ENCODE peak calls at places on chromosomes 5 and 9, in ten cellular contexts. D, G, X, O, Y, Q, N, B, V and Z are unnamed samples.

GRCh38 chr5:56812110-56812509 is 3.2 kb upstream of the MAP3K1 start:
- DNase-seq in Y (no peak), G (no peak), V (no peak), D (no peak), Q (no peak), X (no peak), N (no peak), B (no peak), O (no peak), Z (no peak)

GRCh38 chr9:16203735-16204573 is 651.1 kb downstream of the CCDC171 start:
- DNase-seq in V (no peak), N (no peak), Q (no peak), Y (no peak), B (no peak), D (no peak), O (no peak), X (no peak), G (no peak), Z (no peak)

GRCh38 chr9:114968710-114969109 is 38.3 kb upstream of the TNFSF8 start:
- DNase-seq in G (no peak), Q (no peak), N (no peak), X (no peak), B (no peak), Y (no peak), V (no peak), O (no peak), D (no peak), Z (no peak)

GRCh38 chr9:110283736-110284135 is 27.4 kb upstream of the TXN start:
- DNase-seq in O (no peak), Y (no peak), Q (no peak), V (no peak), B (no peak), X (no peak), N (no peak), G (no peak), D (no peak), Z (no peak)

GRCh38 chr9:110308504-110309109 is 29.1 kb downstream of the TXNDC8 start:
- DNase-seq in N (no peak), X (no peak), D (no peak), O (no peak), B (no peak), Y (no peak), G (no peak), Q (no peak), V (no peak), Z (no peak)

GRCh38 chr5:126188804-126189203 is 234.4 kb upstream of the GRAMD2B start:
- DNase-seq in X (no peak), V (no peak), Y (no peak), Q (no peak), B (no peak), G (no peak), N (no peak), D (no peak), O (no peak), Z (no peak)

GRCh38 chr5:74543162-74543995 is 97.1 kb downstream of the ENC1 start:
- DNase-seq in G (no peak), V (peak), Y (no peak), X (peak), N (no peak), O (no peak), B (no peak), D (peak), Q (peak), Z (no peak)

GRCh38 chr5:38847549-38848341 is 1.9 kb downstream of the OSMR start:
- DNase-seq in O (no peak), B (no peak), D (no peak), X (no peak), V (no peak), Y (no peak), N (no peak), Q (no peak), G (no peak), Z (no peak)

GRCh38 chr9:20191239-20191840 is 402.5 kb upstream of the SLC24A2 start:
- DNase-seq in O (no peak), D (no peak), Q (no peak), X (no peak), G (no peak), V (no peak), N (no peak), B (no peak), Y (no peak), Z (no peak)

GRCh38 chr5:141488591-141489478 is at the start of gene PCDHGC5:
- DNase-seq in G (no peak), Y (no peak), B (no peak), V (no peak), D (no peak), X (no peak), N (no peak), Q (peak), O (no peak), Z (no peak)

GRCh38 chr9:15711531-15712295 is 158.9 kb downstream of the CCDC171 start:
- DNase-seq in G (no peak), X (no peak), B (no peak), Q (no peak), O (no peak), D (no peak), Y (no peak), N (no peak), V (no peak), Z (no peak)

GRCh38 chr9:20658677-20659473 is 25.2 kb upstream of the FOCAD start:
- DNase-seq in B (no peak), D (peak), Y (no peak), X (no peak), G (no peak), O (peak), V (no peak), Q (no peak), N (no peak), Z (no peak)

GRCh38 chr9:114512337-114512874 is 7.1 kb upstream of the WHRN start:
- DNase-seq in B (no peak), G (no peak), N (peak), V (no peak), O (no peak), Y (no peak), X (no peak), D (peak), Q (no peak), Z (no peak)

GRCh38 chr5:116629168-116629567 is 54.5 kb upstream of the SEMA6A start:
- DNase-seq in Y (no peak), N (no peak), V (no peak), Q (no peak), O (no peak), G (no peak), B (no peak), D (no peak), X (no peak), Z (no peak)

GRCh38 chr5:150791536-150791935 is 13.0 kb downstream of the SMIM3 start:
- DNase-seq in Q (no peak), V (no peak), O (no peak), X (no peak), D (no peak), G (no peak), N (no peak), B (no peak), Y (no peak), Z (no peak)
- H3K4me3 ChIP-seq in Q (no peak), V (no peak), O (no peak), X (no peak), D (no peak), G (no peak), N (no peak), B (no peak), Y (no peak), Z (no peak)

DNA sequence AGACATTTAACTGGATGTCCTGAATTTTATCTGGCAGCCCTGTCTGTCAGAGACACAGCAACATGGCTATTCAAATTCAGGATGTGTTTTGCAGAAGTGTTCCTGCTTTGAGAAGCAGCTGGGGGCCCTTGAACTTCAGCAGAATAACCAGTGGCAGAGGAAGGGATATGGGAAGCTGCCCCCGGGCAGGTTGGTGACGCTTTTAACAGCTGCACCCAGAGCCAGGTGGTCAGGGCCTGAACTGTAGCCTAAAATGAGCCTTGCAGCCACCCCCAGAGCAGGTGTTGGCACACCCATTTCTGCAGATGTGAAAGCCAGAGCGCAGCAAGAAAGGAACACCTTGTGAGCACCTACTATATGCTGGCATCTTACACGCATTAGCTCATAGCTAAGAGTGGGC is 128.7 kb upstream of the BOD1 start:
- DNase-seq in Q (no peak), B (no peak), G (no peak), O (peak), D (no peak), X (no peak), V (no peak), N (peak), Y (no peak), Z (peak)
- H3K4me3 ChIP-seq in Q (no peak), B (no peak), G (no peak), O (no peak), D (no peak), X (no peak), V (no peak), N (no peak), Y (no peak), Z (no peak)

GRCh38 chr9:95557142-95557541 is 40.4 kb upstream of the PTCH1 start:
- DNase-seq in Q (no peak), X (no peak), G (no peak), N (no peak), Y (no peak), B (no peak), O (no peak), D (no peak), V (no peak), Z (no peak)

GRCh38 chr9:95556521-95556920 is 39.8 kb upstream of the PTCH1 start:
- DNase-seq in N (no peak), D (no peak), G (no peak), B (no peak), O (no peak), X (no peak), Y (no peak), Q (no peak), V (no peak), Z (no peak)

GRCh38 chr9:95551406-95551805 is 34.6 kb upstream of the PTCH1 start:
- DNase-seq in G (no peak), B (no peak), N (no peak), Q (no peak), D (no peak), O (no peak), V (no peak), Y (no peak), X (no peak), Z (no peak)

GRCh38 chr9:95552241-95552640 is 35.5 kb upstream of the PTCH1 start:
- DNase-seq in G (no peak), N (no peak), B (no peak), X (no peak), O (no peak), V (no peak), Q (no peak), Y (no peak), D (no peak), Z (no peak)

GRCh38 chr9:95552814-95553546 is 36.2 kb upstream of the PTCH1 start:
- DNase-seq in N (no peak), B (no peak), O (no peak), X (peak), Q (peak), G (no peak), D (no peak), V (no peak), Y (no peak), Z (no peak)
- H3K4me3 ChIP-seq in N (no peak), B (no peak), O (no peak), X (no peak), Q (no peak), G (no peak), D (no peak), V (no peak), Y (peak), Z (no peak)

DNA sequence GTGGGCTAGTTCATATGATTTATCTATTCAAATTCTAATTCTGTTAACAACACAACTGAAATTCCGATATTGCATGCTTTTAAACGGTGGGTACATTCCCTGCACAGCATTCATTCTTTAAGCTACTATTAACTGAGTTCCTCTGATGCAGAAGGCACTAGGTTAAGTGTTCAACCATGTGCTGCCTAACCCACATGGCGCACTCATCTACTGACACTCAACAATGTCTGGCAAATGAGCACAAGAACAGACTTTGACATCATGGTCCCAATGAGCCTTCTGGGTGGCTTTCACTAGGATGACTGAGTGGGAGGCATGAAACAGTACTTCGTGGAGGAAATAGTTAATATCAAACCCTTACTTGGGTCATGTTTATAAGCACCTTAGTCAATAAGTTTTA is 10.2 kb downstream of the NREP start:
- DNase-seq in X (no peak), B (no peak), D (no peak), Y (no peak), V (no peak), N (no peak), Q (no peak), O (no peak), G (no peak), Z (no peak)
- H3K4me3 ChIP-seq in X (no peak), B (no peak), D (no peak), Y (no peak), V (no peak), N (no peak), Q (no peak), O (no peak), G (no peak), Z (no peak)

GRCh38 chr9:113375057-113376023 is 1.4 kb downstream of the HDHD3 start:
- DNase-seq in D (peak), V (no peak), G (no peak), Q (no peak), N (peak), Y (no peak), O (no peak), B (no peak), X (peak), Z (peak)
- H3K4me3 ChIP-seq in D (peak), V (no peak), G (peak), Q (no peak), N (peak), Y (peak), O (peak), B (no peak), X (peak), Z (peak)